ENCODE peak calls at places on chromosome 3, in five cellular contexts. M, D, N, X and U are unnamed samples.

GRCh38 chr3:136838641-136839555 is 20.0 kb downstream of the SLC35G2 start:
- DNase-seq in M (no peak), D (no peak), N (peak; percentile 60), X (no peak), U (no peak)

GRCh38 chr3:183253364-183253960 is 409 bp downstream of the B3GNT5 start:
- DNase-seq in M (no peak), D (no peak), N (peak; percentile 37), X (no peak), U (peak; percentile 28)

GRCh38 chr3:18579659-18580058 is 154.5 kb upstream of the SATB1 start:
- DNase-seq in M (no peak), D (no peak), N (no peak), X (no peak), U (no peak)

GRCh38 chr3:23035927-23036640 is 167.0 kb upstream of the UBE2E2 start:
- DNase-seq in M (peak; percentile 31), D (no peak), N (no peak), X (no peak), U (no peak)

GRCh38 chr3:178558637-178559036 is 22.4 kb downstream of the KCNMB2 start:
- DNase-seq in M (no peak), D (no peak), N (no peak), X (no peak), U (no peak)

GRCh38 chr3:62109534-62109933 is 263.8 kb downstream of the FEZF2 start:
- DNase-seq in M (peak; percentile 20), D (no peak), N (no peak), X (no peak), U (no peak)

GRCh38 chr3:195094211-195094921 is 176.6 kb downstream of the XXYLT1 start:
- DNase-seq in M (no peak), D (no peak), N (no peak), X (peak; percentile 51), U (no peak)

GRCh38 chr3:79139395-79140060 is 628.3 kb downstream of the ROBO1 start:
- DNase-seq in M (no peak), D (no peak), N (no peak), X (no peak), U (no peak)

GRCh38 chr3:59978979-59979378 is 929.2 kb upstream of the CFAP20DC start:
- DNase-seq in M (no peak), D (no peak), N (no peak), X (peak; percentile 47), U (no peak)

GRCh38 chr3:17047904-17048303 is 163.1 kb downstream of the PLCL2 start:
- DNase-seq in M (no peak), D (no peak), N (no peak), X (no peak), U (no peak)

GRCh38 chr3:50430950-50431435 is 71.7 kb upstream of the TMEM115 start:
- DNase-seq in M (no peak), D (no peak), N (no peak), X (no peak), U (no peak)

GRCh38 chr3:29668728-29669127 is 387.9 kb downstream of the RBMS3 start:
- DNase-seq in M (no peak), D (no peak), N (no peak), X (no peak), U (no peak)

GRCh38 chr3:122577409-122578028 is at the start of gene PARP15:
- DNase-seq in M (no peak), D (peak; percentile 27), N (peak; percentile 7), X (no peak), U (no peak)

GRCh38 chr3:133117342-133117741 is 79.2 kb downstream of the TMEM108 start:
- DNase-seq in M (no peak), D (no peak), N (no peak), X (no peak), U (no peak)

GRCh38 chr3:131602011-131602779 is 99.4 kb upstream of the MRPL3 start:
- DNase-seq in M (no peak), D (no peak), N (peak; percentile 38), X (no peak), U (no peak)

GRCh38 chr3:18237251-18238005 is 187.7 kb downstream of the SATB1 start:
- DNase-seq in M (no peak), D (no peak), N (no peak), X (no peak), U (no peak)

GRCh38 chr3:166527325-166527724 is 690.1 kb upstream of the BCHE start:
- DNase-seq in M (no peak), D (no peak), N (no peak), X (no peak), U (no peak)

GRCh38 chr3:141410861-141411771 is 42.8 kb downstream of the ZBTB38 start:
- DNase-seq in M (no peak), D (no peak), N (no peak), X (no peak), U (no peak)

GRCh38 chr3:122961146-122961545 is 66.4 kb downstream of the SEMA5B start:
- DNase-seq in M (no peak), D (no peak), N (no peak), X (no peak), U (no peak)

GRCh38 chr3:121752772-121753171 is 3.2 kb upstream of the GOLGB1 start:
- DNase-seq in M (no peak), D (no peak), N (no peak), X (no peak), U (no peak)

GRCh38 chr3:45499529-45499928 is 95.0 kb upstream of the LIMD1 start:
- DNase-seq in M (peak; percentile 12), D (no peak), N (no peak), X (no peak), U (peak; percentile 19)

GRCh38 chr3:169288548-169288947 is 375.0 kb downstream of the MECOM start:
- DNase-seq in M (no peak), D (no peak), N (no peak), X (no peak), U (no peak)

GRCh38 chr3:48433472-48434118 is 3.7 kb upstream of the PLXNB1 start:
- DNase-seq in M (peak; percentile 79), D (no peak), N (no peak), X (no peak), U (no peak)

GRCh38 chr3:194727435-194728128 is 41.9 kb downstream of the FAM43A start:
- DNase-seq in M (no peak), D (no peak), N (no peak), X (no peak), U (no peak)

GRCh38 chr3:23052230-23053019 is 150.7 kb upstream of the UBE2E2 start:
- DNase-seq in M (no peak), D (peak; percentile 27), N (no peak), X (no peak), U (no peak)

GRCh38 chr3:123782488-123782887 is 101.6 kb downstream of the MYLK start:
- DNase-seq in M (no peak), D (no peak), N (no peak), X (no peak), U (no peak)

GRCh38 chr3:100080573-100080972 is 33.7 kb downstream of the FILIP1L start:
- DNase-seq in M (peak; percentile 38), D (no peak), N (no peak), X (no peak), U (peak; percentile 5)

GRCh38 chr3:111845996-111846395 is 13.1 kb upstream of the PHLDB2 start:
- DNase-seq in M (no peak), D (no peak), N (no peak), X (no peak), U (no peak)

GRCh38 chr3:191997579-191998268 is 536.8 kb downstream of the PYDC2 start:
- DNase-seq in M (no peak), D (no peak), N (no peak), X (no peak), U (no peak)

GRCh38 chr3:127787966-127788365 is 34.3 kb downstream of the MGLL start:
- DNase-seq in M (no peak), D (no peak), N (no peak), X (no peak), U (no peak)

GRCh38 chr3:127419140-127419539 is 131.3 kb upstream of the PRR20G start:
- DNase-seq in M (no peak), D (no peak), N (no peak), X (no peak), U (no peak)

GRCh38 chr3:103127116-103127630 is 692.4 kb downstream of the ZPLD1 start:
- DNase-seq in M (no peak), D (no peak), N (no peak), X (no peak), U (no peak)

GRCh38 chr3:6254490-6254889 is 606.4 kb upstream of the GRM7 start:
- DNase-seq in M (no peak), D (no peak), N (no peak), X (no peak), U (no peak)

GRCh38 chr3:177618873-177619771 is 421.8 kb upstream of the TBL1XR1 start:
- DNase-seq in M (no peak), D (no peak), N (no peak), X (no peak), U (no peak)

GRCh38 chr3:103690536-103690935 is 1255.7 kb downstream of the ZPLD1 start:
- DNase-seq in M (no peak), D (no peak), N (no peak), X (no peak), U (no peak)

GRCh38 chr3:175456496-175456895 is 597.4 kb downstream of the NAALADL2 start:
- DNase-seq in M (no peak), D (no peak), N (no peak), X (no peak), U (no peak)
- TF ChIP-seq KDM1A in M (no peak), D (no peak), N (no peak), X (no peak), U (no peak)

DNA sequence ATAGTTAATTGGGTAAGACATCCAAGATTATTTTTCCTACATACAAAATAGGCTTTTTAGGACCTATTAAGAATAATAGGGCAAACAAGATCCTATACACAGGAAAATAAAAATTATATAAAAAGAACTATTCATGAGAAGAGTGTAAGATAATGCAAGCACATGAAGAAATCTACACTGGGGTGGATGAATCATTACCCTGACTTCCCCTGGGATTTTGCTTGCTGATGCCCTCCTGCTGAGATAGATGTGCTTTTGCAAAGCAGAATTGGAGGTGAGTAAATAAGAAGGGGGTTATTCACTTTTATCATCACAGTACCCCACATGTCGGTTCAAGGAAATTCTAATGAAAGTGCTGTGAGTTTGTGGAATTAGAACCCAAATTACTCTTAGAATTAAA is 48.6 kb downstream of the SLC2A2 start:
- DNase-seq in M (no peak), D (no peak), N (no peak), X (no peak), U (peak; percentile 46)
- TF ChIP-seq KDM1A in M (no peak), D (no peak), N (no peak), X (no peak), U (no peak)

GRCh38 chr3:46694520-46694919 is 1.0 kb upstream of the ALS2CL start:
- DNase-seq in M (no peak), D (no peak), N (no peak), X (no peak), U (no peak)

GRCh38 chr3:46692566-46692983 is 904 bp downstream of the ALS2CL start:
- DNase-seq in M (no peak), D (no peak), N (no peak), X (no peak), U (peak; percentile 36)

GRCh38 chr3:46695177-46695961 is 1.9 kb upstream of the ALS2CL start:
- DNase-seq in M (no peak), D (no peak), N (peak; percentile 52), X (no peak), U (peak; percentile 40)

GRCh38 chr3:46693897-46694235 is 387 bp upstream of the ALS2CL start:
- DNase-seq in M (no peak), D (no peak), N (no peak), X (no peak), U (no peak)

GRCh38 chr3:46693038-46693896 is at the start of gene ALS2CL:
- DNase-seq in M (no peak), D (no peak), N (peak; percentile 90), X (no peak), U (peak; percentile 32)
- TF ChIP-seq KDM1A in M (no peak), D (no peak), N (no peak), X (no peak), U (no peak)

GRCh38 chr3:14156201-14156600 is 22.2 kb downstream of the XPC start:
- DNase-seq in M (no peak), D (no peak), N (no peak), X (no peak), U (no peak)
- TF ChIP-seq KDM1A in M (no peak), D (no peak), N (no peak), X (no peak), U (no peak)